ENCODE peak calls at places on chromosomes 11 and 22, in six cellular contexts. D is Peyer's patch, C is HL-60, I is heart right ventricle, X is transverse colon, H is ovary. F is an unnamed sample.

GRCh38 chr11:107018274-107018901 is at the start of gene GUCY1A2:
- DNase-seq in D (no peak), C (no peak), I (peak; percentile 28), X (no peak), H (peak; percentile 21), F (peak; percentile 42)

GRCh38 chr11:2385156-2386151 is 8.3 kb downstream of the CD81 start:
- DNase-seq in D (peak; percentile 79), C (no peak), I (peak; percentile 15), X (no peak), H (no peak), F (no peak)

GRCh38 chr22:19446603-19447387 is 716 bp downstream of the C22orf39 start:
- DNase-seq in D (no peak), C (no peak), I (no peak), X (peak; percentile 12), H (no peak), F (no peak)

GRCh38 chr11:32438883-32439487 is 3.6 kb upstream of the WT1 start:
- DNase-seq in D (no peak), C (no peak), I (no peak), X (no peak), H (peak; percentile 59), F (no peak)

GRCh38 chr11:70072471-70073187 is 5.5 kb upstream of the ANO1 start:
- DNase-seq in D (no peak), C (no peak), I (no peak), X (no peak), H (no peak), F (no peak)

GRCh38 chr11:75786101-75786736 is 17.6 kb downstream of the DGAT2 start:
- DNase-seq in D (no peak), C (no peak), I (no peak), X (peak; percentile 72), H (no peak), F (no peak)

GRCh38 chr11:115961168-115962003 is 457.2 kb upstream of the CADM1 start:
- DNase-seq in D (no peak), C (no peak), I (no peak), X (no peak), H (no peak), F (no peak)

GRCh38 chr11:2929511-2929879 is 275 bp upstream of the PHLDA2 start:
- DNase-seq in D (no peak), C (peak; percentile 26), I (peak; percentile 50), X (peak; percentile 88), H (peak; percentile 23), F (peak; percentile 75)

GRCh38 chr11:17331669-17332068 is 19.9 kb upstream of the NCR3LG1 start:
- DNase-seq in D (no peak), C (no peak), I (no peak), X (no peak), H (no peak), F (no peak)

GRCh38 chr11:112665291-112665690 is 295.9 kb upstream of the NCAM1 start:
- DNase-seq in D (no peak), C (no peak), I (no peak), X (no peak), H (no peak), F (no peak)

GRCh38 chr22:49776891-49777290 is 50.8 kb downstream of the BRD1 start:
- DNase-seq in D (no peak), C (no peak), I (no peak), X (no peak), H (peak; percentile 30), F (no peak)

GRCh38 chr22:27372969-27373670 is 428.4 kb downstream of the MN1 start:
- DNase-seq in D (no peak), C (no peak), I (no peak), X (peak; percentile 88), H (no peak), F (peak; percentile 70)

GRCh38 chr11:11265994-11266606 is 87.0 kb downstream of the CSNK2A3 start:
- DNase-seq in D (peak; percentile 22), C (peak; percentile 16), I (peak; percentile 62), X (peak; percentile 60), H (no peak), F (peak; percentile 60)

GRCh38 chr11:405323-405975 is 9.3 kb downstream of the SIGIRR start:
- DNase-seq in D (no peak), C (no peak), I (peak; percentile 69), X (no peak), H (peak; percentile 46), F (peak; percentile 60)

GRCh38 chr11:105027671-105028070 is 4.7 kb upstream of the CASP5 start:
- DNase-seq in D (no peak), C (no peak), I (no peak), X (no peak), H (no peak), F (no peak)

GRCh38 chr11:118912742-118913410 is 12.8 kb downstream of the BCL9L start:
- DNase-seq in D (peak; percentile 50), C (no peak), I (no peak), X (peak; percentile 62), H (peak; percentile 44), F (no peak)

GRCh38 chr11:124656759-124657627 is 16.5 kb downstream of the SIAE start:
- DNase-seq in D (no peak), C (no peak), I (no peak), X (no peak), H (no peak), F (no peak)

GRCh38 chr11:13352711-13353110 is 75.1 kb downstream of the BMAL1 start:
- DNase-seq in D (no peak), C (no peak), I (no peak), X (no peak), H (no peak), F (no peak)

GRCh38 chr11:66880484-66881211 is 23.8 kb downstream of the LRFN4 start:
- DNase-seq in D (no peak), C (no peak), I (no peak), X (no peak), H (peak; percentile 21), F (no peak)

GRCh38 chr11:47004595-47005033 is 68.1 kb downstream of the CSTPP1 start:
- DNase-seq in D (peak; percentile 21), C (peak; percentile 16), I (peak; percentile 57), X (peak; percentile 71), H (peak; percentile 74), F (peak; percentile 53)

GRCh38 chr22:43901976-43902643 is 10.3 kb upstream of the PNPLA5 start:
- DNase-seq in D (no peak), C (no peak), I (no peak), X (no peak), H (no peak), F (no peak)

GRCh38 chr11:58165504-58166106 is 23.3 kb upstream of the OR9Q2 start:
- DNase-seq in D (no peak), C (no peak), I (no peak), X (peak; percentile 23), H (no peak), F (no peak)

GRCh38 chr22:40414838-40415505 is 44.6 kb downstream of the SGSM3 start:
- DNase-seq in D (peak; percentile 76), C (no peak), I (no peak), X (peak; percentile 68), H (no peak), F (peak; percentile 32)

GRCh38 chr22:29009148-29009547 is 52.5 kb downstream of the C22orf31 start:
- DNase-seq in D (no peak), C (no peak), I (no peak), X (no peak), H (no peak), F (no peak)

GRCh38 chr22:29011200-29011867 is 50.3 kb downstream of the C22orf31 start:
- DNase-seq in D (no peak), C (no peak), I (peak; percentile 24), X (peak; percentile 57), H (no peak), F (peak; percentile 53)

GRCh38 chr22:29014301-29014700 is 47.3 kb downstream of the C22orf31 start:
- DNase-seq in D (no peak), C (no peak), I (no peak), X (no peak), H (no peak), F (no peak)

GRCh38 chr22:29012923-29013322 is 48.7 kb downstream of the C22orf31 start:
- DNase-seq in D (no peak), C (no peak), I (no peak), X (no peak), H (no peak), F (no peak)

GRCh38 chr22:29011868-29012428 is 49.7 kb downstream of the C22orf31 start:
- DNase-seq in D (no peak), C (no peak), I (no peak), X (peak; percentile 32), H (no peak), F (no peak)
- H3K4me3 ChIP-seq in D (peak overlapping the region; percentile 3), C (no peak overlapping the region), I (no peak overlapping the region), X (no peak overlapping the region), H (no peak overlapping the region), F (no peak overlapping the region)

DNA sequence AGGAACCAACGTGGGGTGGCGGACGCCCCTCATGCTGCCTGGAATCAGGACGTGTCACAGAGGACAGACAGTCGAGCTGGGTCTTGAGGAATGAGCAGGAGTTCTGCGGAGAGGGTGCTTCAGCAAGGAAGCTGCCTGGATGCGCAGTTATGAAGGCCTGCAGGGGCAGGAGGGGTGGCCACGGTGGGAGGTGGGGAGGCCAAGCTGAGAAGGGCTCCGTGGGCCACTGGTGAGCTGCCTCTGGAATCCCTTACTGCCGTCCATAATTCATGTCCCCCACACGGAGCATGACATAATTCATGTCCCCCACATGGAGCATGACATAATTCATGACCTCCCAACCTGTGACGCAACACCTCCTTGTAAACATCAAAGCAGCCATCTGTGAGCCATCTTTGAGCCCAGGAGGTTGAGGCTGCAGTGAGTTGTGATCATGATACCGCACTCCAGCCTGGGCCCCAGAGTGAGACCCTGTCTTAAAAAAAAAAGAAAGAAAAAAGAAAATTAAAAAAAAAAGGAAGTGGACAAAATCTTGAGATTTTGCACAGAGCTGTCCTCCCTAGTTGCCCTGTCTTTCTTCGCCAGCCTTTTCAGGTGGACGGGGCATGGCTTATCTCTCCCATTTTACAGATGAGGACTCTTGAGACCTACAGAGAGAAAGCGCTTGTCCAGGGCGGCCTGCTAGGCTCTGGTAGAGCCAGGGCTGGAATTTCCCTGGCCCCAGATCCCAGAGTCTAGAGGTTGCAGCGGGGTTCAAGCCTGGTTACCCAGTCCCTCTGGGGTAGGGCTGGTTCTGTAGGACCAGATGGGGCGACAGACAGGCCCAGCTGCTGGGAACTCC is 24.3 kb upstream of the PICK1 start:
- DNase-seq in D (no peak), C (peak; percentile 45), I (no peak), X (no peak), H (no peak), F (no peak)
- H3K27ac ChIP-seq in D (no peak overlapping the region), C (peak overlapping the region; percentile 23), I (no peak overlapping the region), X (no peak overlapping the region), H (no peak overlapping the region), F (peak overlapping the region; percentile 65)

GRCh38 chr11:74276581-74276980 is 34.9 kb downstream of the P4HA3 start:
- DNase-seq in D (no peak), C (no peak), I (no peak), X (no peak), H (no peak), F (no peak)

GRCh38 chr11:74279256-74279655 is 32.2 kb downstream of the P4HA3 start:
- DNase-seq in D (no peak), C (no peak), I (no peak), X (no peak), H (no peak), F (no peak)

GRCh38 chr11:74278721-74279148 is 32.7 kb downstream of the P4HA3 start:
- DNase-seq in D (no peak), C (no peak), I (peak; percentile 19), X (peak; percentile 42), H (peak; percentile 62), F (no peak)

GRCh38 chr11:74280494-74280893 is 30.9 kb downstream of the P4HA3 start:
- DNase-seq in D (no peak), C (no peak), I (no peak), X (no peak), H (no peak), F (no peak)

GRCh38 chr11:74278103-74278502 is 33.3 kb downstream of the P4HA3 start:
- DNase-seq in D (no peak), C (no peak), I (no peak), X (no peak), H (no peak), F (no peak)
- H3K4me3 ChIP-seq in D (no peak overlapping the region), C (no peak overlapping the region), I (no peak overlapping the region), X (no peak overlapping the region), H (no peak overlapping the region), F (no peak overlapping the region)

GRCh38 chr11:123188508-123189165 is 6.4 kb downstream of the CLMP start:
- DNase-seq in D (no peak), C (no peak), I (no peak), X (no peak), H (no peak), F (no peak)
- H3K27ac ChIP-seq in D (peak overlapping the region; percentile 65), C (no peak overlapping the region), I (no peak overlapping the region), X (peak overlapping the region; percentile 65), H (peak overlapping the region; percentile 47), F (no peak overlapping the region)

F was measured in lower lobe of right lung.